ENCODE peak calls at places on chromosomes 12 and 14, in four cellular contexts. M is BE2C, P is adrenal gland, Z is neural crest cell. Y is an unnamed sample.

GRCh38 chr14:69868363-69868963 is 10.8 kb upstream of the SMOC1 start:
- DNase-seq in Z (no peak), P (no peak), M (no peak), Y (no peak)

GRCh38 chr12:127294651-127295205 is 972.2 kb upstream of the TMEM132C start:
- DNase-seq in M (no peak), Z (no peak), P (no peak), Y (no peak)

GRCh38 chr12:72057330-72057911 is 118.8 kb downstream of the TPH2 start:
- DNase-seq in Z (no peak), P (no peak), M (no peak), Y (no peak)

GRCh38 chr12:124452576-124453391 is 114.6 kb downstream of the NCOR2 start:
- DNase-seq in M (no peak), Z (no peak), P (no peak), Y (no peak)

GRCh38 chr12:69056743-69057515 is 124.0 kb upstream of the CPM start:
- DNase-seq in Z (no peak), P (no peak), M (no peak), Y (no peak)

GRCh38 chr14:83300454-83301064 is 1766.9 kb upstream of the SEL1L start:
- DNase-seq in Z (no peak), P (no peak), M (no peak), Y (peak)

GRCh38 chr12:93142881-93143280 is 213.8 kb upstream of the EEA1 start:
- DNase-seq in M (no peak), P (no peak), Z (no peak), Y (no peak)

GRCh38 chr14:90168425-90169105 is 87.8 kb upstream of the PSMC1 start:
- DNase-seq in Z (no peak), P (no peak), M (no peak), Y (no peak)

GRCh38 chr12:110379201-110379600 is 24.3 kb downstream of the ANAPC7 start:
- DNase-seq in P (peak), Z (no peak), M (no peak), Y (no peak)

GRCh38 chr12:130952545-130952954 is 1.2 kb upstream of the ADGRD1 start:
- DNase-seq in P (no peak), M (peak), Z (no peak), Y (no peak)

GRCh38 chr12:128365831-128366231 is 98.9 kb downstream of the TMEM132C start:
- DNase-seq in M (no peak), P (peak), Z (peak), Y (peak)

GRCh38 chr12:28331130-28331529 is 140.9 kb downstream of the CCDC91 start:
- DNase-seq in M (no peak), Z (no peak), P (no peak), Y (no peak)

GRCh38 chr12:102480401-102480800 is at the start of gene IGF1:
- DNase-seq in Z (no peak), M (no peak), P (no peak), Y (no peak)
- TF ChIP-seq CTCF in Z (no peak), M (no peak), P (no peak), Y (no peak)

DNA sequence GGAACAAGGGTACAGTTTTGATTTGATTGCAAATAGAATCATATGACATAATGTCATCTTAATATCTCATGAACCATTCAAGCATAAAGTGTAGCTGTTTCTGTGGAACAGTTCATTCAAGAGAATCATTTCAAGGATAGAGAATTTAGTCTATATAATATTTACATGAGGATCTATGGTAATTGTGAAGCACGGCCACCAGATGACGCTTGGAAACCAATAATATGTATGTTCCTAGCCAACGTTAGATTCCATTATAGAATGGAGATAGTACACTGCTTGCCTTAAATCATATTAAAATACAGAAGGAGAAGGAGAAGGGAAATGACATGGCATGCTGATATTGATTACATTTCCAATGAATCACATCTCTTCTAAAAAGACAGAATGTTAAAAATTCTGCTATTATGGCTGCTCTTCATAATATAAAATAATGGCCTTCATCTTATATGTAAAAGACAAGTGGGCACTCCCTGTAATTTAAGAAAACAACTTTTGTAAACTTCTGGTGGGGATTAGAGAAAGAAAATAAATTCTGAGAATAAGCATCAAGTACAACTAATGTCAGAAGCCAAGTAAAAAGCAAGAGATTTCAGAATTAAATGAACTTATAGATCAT is 351.0 kb downstream of the NAV3 start:
- DNase-seq in P (no peak), M (peak), Z (peak), Y (peak)
- TF ChIP-seq CTCF in P (no peak), M (peak), Z (peak), Y (peak)

DNA sequence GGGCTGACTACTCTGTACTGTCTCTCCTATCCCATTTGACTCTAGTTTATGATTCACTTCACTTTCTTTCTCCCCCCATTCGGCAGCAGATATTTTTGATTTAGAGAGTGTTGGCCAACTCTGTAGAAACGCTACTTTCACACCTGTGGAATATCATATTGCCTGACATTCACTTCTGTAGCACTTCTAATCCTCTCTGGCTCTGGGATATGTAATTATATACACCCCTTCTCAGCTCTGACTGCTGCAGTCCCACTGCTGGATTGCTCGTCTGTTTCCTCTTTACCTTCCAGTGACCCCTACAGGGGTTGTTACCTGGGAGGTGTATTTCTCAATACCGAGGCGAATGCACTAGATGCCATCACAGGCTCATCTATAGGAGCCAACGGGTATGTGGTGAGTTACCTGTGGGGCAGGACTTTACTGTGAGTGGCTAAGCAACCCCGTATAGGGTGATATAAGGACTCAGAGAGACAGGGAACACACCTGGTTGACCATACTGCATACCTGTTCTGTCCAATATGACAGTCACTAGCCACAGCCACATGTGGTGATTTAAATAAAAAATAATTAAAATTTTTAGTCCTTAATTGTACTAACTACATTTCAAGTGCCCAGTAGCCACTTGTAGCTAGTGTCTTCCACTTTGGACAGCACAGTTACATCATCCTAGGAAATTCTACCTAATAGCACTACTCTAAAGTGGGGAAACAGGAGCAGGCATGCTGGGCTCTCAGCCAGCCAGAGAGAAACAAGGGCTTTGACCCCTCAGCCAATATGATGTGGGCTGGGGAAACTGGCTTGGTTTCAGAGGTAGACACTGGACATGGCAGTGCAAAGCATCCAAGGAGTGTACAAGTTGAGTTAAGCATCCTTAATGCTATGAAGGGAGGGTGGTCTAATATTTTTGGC is 95.0 kb downstream of the C12orf75 start:
- DNase-seq in M (no peak), P (no peak), Z (no peak), Y (no peak)
- TF ChIP-seq CTCF in M (no peak), P (no peak), Z (no peak), Y (no peak)

DNA sequence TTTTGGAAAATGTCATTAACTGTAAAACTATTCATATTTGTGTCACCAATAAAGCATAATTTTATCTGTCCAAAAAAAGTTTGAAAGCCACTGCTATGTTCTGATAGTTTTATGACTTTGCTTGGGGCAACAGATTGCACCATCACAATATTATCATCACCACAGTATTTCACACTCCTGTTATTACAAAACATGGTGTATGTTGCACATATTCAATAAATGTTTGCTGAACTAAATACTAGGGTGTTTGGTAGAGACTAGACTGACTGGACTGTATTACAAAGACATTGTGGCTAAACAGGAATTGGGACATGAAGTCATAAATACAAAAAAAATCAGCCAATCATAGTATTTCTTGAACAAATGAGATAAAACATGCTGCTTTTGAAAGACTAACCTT is 55.1 kb downstream of the PAWR start:
- DNase-seq in Z (no peak), M (no peak), P (no peak), Y (peak)
- TF ChIP-seq CTCF in Z (no peak), M (no peak), P (no peak), Y (no peak)

GRCh38 chr12:121792607-121793500 is 634 bp downstream of the RHOF start:
- DNase-seq in M (peak), Z (no peak), P (peak), Y (peak)
- TF ChIP-seq CTCF in M (no peak), Z (no peak), P (no peak), Y (no peak)

GRCh38 chr12:112855375-112855774 is 51.4 kb upstream of the OAS1 start:
- DNase-seq in M (peak), Z (no peak), P (no peak), Y (peak)
- TF ChIP-seq CTCF in M (peak), Z (peak), P (no peak), Y (peak)

GRCh38 chr12:10722905-10723866 is at the start of gene YBX3:
- DNase-seq in P (peak), Z (peak), M (no peak), Y (peak)
- TF ChIP-seq CTCF in P (no peak), Z (no peak), M (no peak), Y (no peak)

DNA sequence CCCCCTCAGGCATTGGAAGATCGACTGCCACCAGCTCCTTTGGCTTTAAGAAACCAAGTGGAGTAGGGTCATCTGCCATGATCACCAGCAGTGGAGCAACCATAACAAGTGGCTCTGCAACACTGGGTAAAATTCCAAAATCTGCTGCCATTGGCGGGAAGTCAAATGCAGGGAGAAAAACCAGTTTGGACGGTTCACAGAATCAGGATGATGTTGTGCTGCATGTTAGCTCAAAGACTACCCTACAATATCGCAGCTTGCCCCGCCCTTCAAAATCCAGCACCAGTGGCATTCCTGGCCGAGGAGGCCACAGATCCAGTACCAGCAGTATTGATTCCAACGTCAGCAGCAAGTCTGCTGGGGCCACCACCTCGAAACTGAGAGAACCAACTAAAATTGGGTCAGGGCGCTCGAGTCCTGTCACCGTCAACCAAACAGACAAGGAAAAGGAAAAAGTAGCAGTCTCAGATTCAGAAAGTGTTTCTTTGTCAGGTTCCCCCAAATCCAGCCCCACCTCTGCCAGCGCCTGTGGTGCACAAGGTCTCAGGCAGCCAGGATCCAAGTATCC is 288.7 kb downstream of the NAV3 start:
- DNase-seq in M (no peak), P (no peak), Z (no peak), Y (no peak)
- TF ChIP-seq CTCF in M (no peak), P (no peak), Z (no peak), Y (no peak)

GRCh38 chr12:6827982-6828670 is at the start of gene P3H3:
- DNase-seq in Z (peak), M (peak), P (no peak), Y (peak)
- TF ChIP-seq CTCF in Z (no peak), M (no peak), P (no peak), Y (no peak)

DNA sequence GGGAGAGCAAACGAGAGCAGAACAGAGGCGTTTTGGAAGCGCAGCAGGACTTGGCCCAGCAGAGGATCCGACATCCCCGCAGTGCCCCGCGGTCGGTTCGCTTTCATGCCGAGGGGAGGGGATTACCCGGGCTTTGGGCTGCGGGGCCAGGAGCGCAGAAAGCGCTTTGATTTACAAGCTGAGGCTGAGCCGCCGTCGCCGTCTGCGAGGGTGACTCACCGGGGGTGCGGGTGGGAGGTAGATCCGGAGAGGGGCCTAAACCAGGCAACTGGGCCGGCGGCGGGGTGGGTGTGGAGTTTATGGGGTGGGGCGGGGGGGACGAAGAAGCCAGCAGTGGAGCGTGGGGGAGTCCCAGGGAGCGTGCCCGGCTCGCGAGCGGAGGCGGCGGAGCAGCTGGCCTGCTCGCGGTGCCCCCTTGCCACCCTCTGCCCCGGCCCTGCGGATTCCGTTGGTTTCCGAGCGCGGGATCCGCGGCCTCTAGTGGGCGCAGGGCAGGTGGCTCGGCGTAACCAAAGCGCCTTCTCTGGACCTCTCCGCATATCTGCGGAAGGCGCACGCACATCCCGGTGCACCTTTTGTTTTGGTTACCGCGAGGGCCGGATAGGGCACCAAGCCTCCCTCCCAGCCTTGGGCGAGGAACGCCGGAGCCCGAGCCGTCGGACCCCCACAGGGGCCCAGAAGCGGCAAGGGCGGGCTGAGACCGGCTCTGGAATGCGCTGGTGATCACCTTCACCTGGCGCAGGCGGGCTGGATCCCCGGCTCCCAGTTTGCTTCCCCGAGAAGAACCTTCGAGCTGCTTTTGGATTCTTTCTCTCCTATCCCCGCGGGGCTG is 2.6 kb downstream of the SIX4 start:
- DNase-seq in M (peak), P (peak), Z (peak), Y (peak)
- TF ChIP-seq CTCF in M (peak), P (peak), Z (peak), Y (no peak)

Y was measured in NB4.